ENCODE peak calls at places on chromosomes 5 and 9, in six cellular contexts. One of them, this sample, is unnamed.

GRCh38 chr9:125747765-125748510 is 765 bp downstream of the PBX3 start:
- DNase-seq in SK-N-SH: peak
- DNase-seq in GM12878: no peak
- DNase-seq in H1: no peak
- DNase-seq in K562: peak
- DNase-seq in HepG2: no peak
- DNase-seq in this sample: peak

GRCh38 chr5:159610966-159611579 is 280.8 kb upstream of the IL12B start:
- DNase-seq in GM12878: no peak
- DNase-seq in K562: no peak
- DNase-seq in SK-N-SH: no peak
- DNase-seq in HepG2: no peak
- DNase-seq in H1: no peak
- DNase-seq in this sample: no peak

GRCh38 chr5:169997736-169998284 is 17.5 kb upstream of the INSYN2B start:
- DNase-seq in K562: no peak
- DNase-seq in SK-N-SH: no peak
- DNase-seq in GM12878: no peak
- DNase-seq in H1: no peak
- DNase-seq in HepG2: no peak
- DNase-seq in this sample: no peak

GRCh38 chr5:16871746-16872339 is 64.2 kb downstream of the MYO10 start:
- DNase-seq in H1: no peak
- DNase-seq in SK-N-SH: no peak
- DNase-seq in K562: no peak
- DNase-seq in GM12878: no peak
- DNase-seq in HepG2: no peak
- DNase-seq in this sample: no peak

GRCh38 chr9:137000177-137000930 is 4.0 kb upstream of the CLIC3 start:
- DNase-seq in GM12878: peak
- DNase-seq in HepG2: no peak
- DNase-seq in SK-N-SH: no peak
- DNase-seq in K562: no peak
- DNase-seq in H1: no peak
- DNase-seq in this sample: peak

GRCh38 chr5:146345240-146345577 is 6.6 kb downstream of the POU4F3 start:
- DNase-seq in K562: no peak
- DNase-seq in GM12878: no peak
- DNase-seq in HepG2: no peak
- DNase-seq in H1: no peak
- DNase-seq in SK-N-SH: no peak
- DNase-seq in this sample: no peak

GRCh38 chr5:15823413-15823812 is 323.4 kb downstream of the FBXL7 start:
- DNase-seq in GM12878: no peak
- DNase-seq in HepG2: no peak
- DNase-seq in SK-N-SH: no peak
- DNase-seq in H1: no peak
- DNase-seq in K562: no peak
- DNase-seq in this sample: no peak

GRCh38 chr5:147576646-147577535 is 67.0 kb upstream of the DPYSL3 start:
- DNase-seq in H1: no peak
- DNase-seq in HepG2: no peak
- DNase-seq in K562: peak
- DNase-seq in GM12878: no peak
- DNase-seq in SK-N-SH: peak
- DNase-seq in this sample: no peak

GRCh38 chr5:20276061-20276958 is 288.3 kb upstream of the CDH18 start:
- DNase-seq in GM12878: no peak
- DNase-seq in HepG2: peak
- DNase-seq in K562: no peak
- DNase-seq in H1: no peak
- DNase-seq in SK-N-SH: no peak
- DNase-seq in this sample: no peak

GRCh38 chr9:63859475-63860215 is 1425.4 kb downstream of the FOXD4L5 start:
- DNase-seq in HepG2: peak
- DNase-seq in SK-N-SH: peak
- DNase-seq in K562: peak
- DNase-seq in H1: no peak
- DNase-seq in GM12878: no peak
- DNase-seq in this sample: no peak

GRCh38 chr5:55143624-55144023 is 16.3 kb upstream of the GPX8 start:
- DNase-seq in H1: no peak
- DNase-seq in HepG2: peak
- DNase-seq in K562: no peak
- DNase-seq in SK-N-SH: no peak
- DNase-seq in GM12878: no peak
- DNase-seq in this sample: no peak

GRCh38 chr9:82313697-82314096 is 325.1 kb downstream of the SPATA31D1 start:
- DNase-seq in HepG2: peak
- DNase-seq in K562: no peak
- DNase-seq in H1: no peak
- DNase-seq in GM12878: no peak
- DNase-seq in SK-N-SH: no peak
- DNase-seq in this sample: no peak

DNA sequence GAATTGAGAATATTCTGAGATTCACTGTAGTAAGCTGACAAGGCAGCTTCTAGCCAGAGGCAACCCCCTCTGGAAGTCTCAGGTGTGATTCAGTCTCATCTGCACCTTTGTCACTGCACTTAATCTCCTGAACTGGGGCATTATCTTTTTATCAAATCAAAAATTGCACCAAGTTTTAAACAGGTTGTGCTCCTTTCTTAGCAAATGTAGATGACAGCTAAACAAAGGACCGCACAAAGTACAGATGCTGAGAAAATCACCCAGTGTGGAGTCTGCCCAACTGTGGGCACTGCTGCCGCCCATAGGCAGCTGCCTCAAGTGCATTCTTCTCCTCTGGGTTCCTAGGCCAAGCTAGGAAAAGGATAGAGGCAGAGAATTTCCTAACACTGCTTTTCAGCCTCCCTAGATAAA is 51.1 kb downstream of the STARD4 start:
- DNase-seq in H1: peak
- DNase-seq in SK-N-SH: peak
- DNase-seq in K562: no peak
- DNase-seq in HepG2: no peak
- DNase-seq in GM12878: no peak
- DNase-seq in this sample: no peak
- TF ChIP-seq CTCF in H1: peak
- TF ChIP-seq CTCF in SK-N-SH: peak
- TF ChIP-seq CTCF in K562: peak
- TF ChIP-seq CTCF in HepG2: peak
- TF ChIP-seq CTCF in GM12878: peak
- TF ChIP-seq CTCF in this sample: no peak

DNA sequence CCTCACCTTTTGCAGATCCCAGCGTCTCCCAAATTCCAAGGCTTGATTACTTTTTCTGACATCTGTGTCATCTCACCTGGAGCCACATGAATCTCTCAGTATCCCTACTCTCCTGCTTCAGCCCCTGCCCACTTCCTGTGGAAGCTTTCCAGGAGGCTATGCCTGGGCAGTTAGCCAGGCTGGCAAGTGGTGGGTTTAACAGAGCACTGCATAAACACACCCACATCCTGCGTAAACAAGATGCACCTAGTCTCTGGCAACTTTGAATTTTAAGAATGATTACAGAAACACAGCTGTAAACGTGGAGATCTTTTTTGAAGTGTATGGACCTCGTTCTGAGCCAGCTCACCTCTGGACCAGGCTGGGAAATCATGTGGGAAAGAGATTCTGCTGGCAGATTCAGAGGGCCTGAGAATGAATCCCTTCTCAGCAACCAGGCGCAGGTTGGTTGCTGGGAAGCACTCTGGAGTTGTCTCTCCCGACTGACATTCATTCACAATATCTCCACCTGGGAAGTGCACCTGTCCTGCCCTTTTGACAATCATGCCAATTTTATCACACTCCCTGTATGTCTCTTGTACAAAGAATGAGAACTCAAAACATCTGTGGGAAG is 55.7 kb upstream of the FANCC start:
- DNase-seq in H1: no peak
- DNase-seq in SK-N-SH: peak
- DNase-seq in GM12878: no peak
- DNase-seq in HepG2: no peak
- DNase-seq in K562: no peak
- DNase-seq in this sample: no peak
- TF ChIP-seq GABPA in H1: no peak
- TF ChIP-seq GABPA in SK-N-SH: no peak
- TF ChIP-seq GABPA in GM12878: no peak
- TF ChIP-seq GABPA in HepG2: no peak
- TF ChIP-seq GABPA in K562: no peak
- TF ChIP-seq GABPA in this sample: no peak

DNA sequence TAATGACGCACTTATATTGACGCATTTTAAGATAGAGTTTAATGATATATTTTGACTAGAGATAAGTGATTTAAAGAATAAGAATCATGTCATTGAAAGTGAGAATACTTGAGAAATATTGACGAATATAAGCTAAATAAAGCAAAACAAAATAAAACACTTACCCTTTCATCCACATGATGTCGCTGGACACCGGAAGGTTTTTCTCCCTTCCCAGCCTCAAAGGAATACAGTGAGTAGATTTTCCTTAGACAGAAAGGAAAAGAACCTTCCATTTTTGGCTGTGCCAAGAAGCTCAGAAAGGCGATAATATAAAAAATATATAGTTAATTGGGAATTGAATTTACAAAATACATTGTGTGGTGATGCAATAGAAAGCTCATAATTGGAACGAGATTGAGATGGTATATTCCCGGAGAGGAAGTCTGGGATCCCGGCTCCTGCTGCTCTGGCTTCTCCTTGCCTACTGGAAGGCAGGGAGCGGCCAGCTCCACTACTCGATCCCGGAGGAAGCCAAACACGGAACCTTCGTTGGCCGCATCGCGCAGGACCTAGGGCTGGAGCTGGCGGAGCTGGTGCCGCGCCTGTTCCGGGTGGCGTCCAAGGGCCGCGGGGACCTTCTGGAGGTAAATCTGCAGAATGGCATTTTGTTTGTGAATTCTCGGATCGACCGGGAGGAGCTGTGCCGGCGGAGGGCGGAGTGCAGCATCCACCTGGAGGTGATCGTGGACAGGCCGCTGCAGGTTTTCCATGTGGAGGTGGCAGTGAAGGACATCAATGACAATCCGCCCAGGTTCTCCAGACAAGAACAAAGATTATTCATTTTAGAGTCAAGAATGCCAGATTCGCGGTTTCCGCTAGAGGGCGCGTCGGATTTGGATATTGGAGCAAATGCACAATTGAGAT is at the start of gene PCDHA5:
- DNase-seq in GM12878: no peak
- DNase-seq in SK-N-SH: no peak
- DNase-seq in K562: no peak
- DNase-seq in HepG2: peak
- DNase-seq in H1: no peak
- DNase-seq in this sample: no peak
- TF ChIP-seq CTCF in GM12878: no peak
- TF ChIP-seq CTCF in SK-N-SH: no peak
- TF ChIP-seq CTCF in K562: peak
- TF ChIP-seq CTCF in HepG2: peak
- TF ChIP-seq CTCF in H1: no peak
- TF ChIP-seq CTCF in this sample: peak

GRCh38 chr5:116778015-116778414 is 203.4 kb upstream of the SEMA6A start:
- DNase-seq in K562: no peak
- DNase-seq in SK-N-SH: no peak
- DNase-seq in HepG2: no peak
- DNase-seq in GM12878: no peak
- DNase-seq in H1: no peak
- DNase-seq in this sample: no peak
- TF ChIP-seq GABPA in K562: no peak
- TF ChIP-seq GABPA in SK-N-SH: no peak
- TF ChIP-seq GABPA in HepG2: no peak
- TF ChIP-seq GABPA in GM12878: no peak
- TF ChIP-seq GABPA in H1: no peak
- TF ChIP-seq GABPA in this sample: no peak

DNA sequence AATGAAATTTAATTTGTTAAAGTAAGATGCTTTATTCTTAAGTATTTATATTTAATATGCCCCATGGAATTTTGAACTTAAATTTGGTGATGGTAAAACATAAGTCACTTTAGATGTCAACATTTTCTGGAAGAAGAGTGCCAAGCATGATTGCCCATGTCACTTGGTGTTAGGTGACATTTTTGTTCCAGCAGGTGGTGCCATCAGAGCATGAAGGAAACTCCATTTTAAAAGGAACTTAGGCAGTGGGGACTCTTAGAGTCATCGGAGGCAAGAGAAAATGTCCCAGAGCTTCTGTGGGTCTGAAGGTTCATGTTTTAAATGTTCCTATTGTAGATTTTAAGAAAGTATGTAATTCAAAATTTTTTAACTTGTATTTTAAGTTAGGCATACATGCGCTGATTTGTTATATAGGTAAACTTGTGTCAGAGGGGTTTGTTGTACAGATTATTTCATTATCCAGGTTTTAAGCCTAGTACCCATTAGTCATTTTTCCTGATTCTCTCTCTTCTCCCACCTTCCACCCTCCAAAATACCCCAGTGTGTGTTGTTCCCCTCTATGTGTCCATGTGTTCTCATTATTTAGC is 789.3 kb downstream of the SEMA5A start:
- DNase-seq in K562: no peak
- DNase-seq in GM12878: no peak
- DNase-seq in H1: peak
- DNase-seq in HepG2: no peak
- DNase-seq in SK-N-SH: peak
- DNase-seq in this sample: peak
- TF ChIP-seq CTCF in K562: no peak
- TF ChIP-seq CTCF in GM12878: peak
- TF ChIP-seq CTCF in H1: peak
- TF ChIP-seq CTCF in HepG2: peak
- TF ChIP-seq CTCF in SK-N-SH: peak
- TF ChIP-seq CTCF in this sample: no peak

GRCh38 chr9:31590091-31590490 is 794.4 kb upstream of the ACO1 start:
- DNase-seq in SK-N-SH: no peak
- DNase-seq in HepG2: no peak
- DNase-seq in K562: no peak
- DNase-seq in GM12878: no peak
- DNase-seq in H1: no peak
- DNase-seq in this sample: no peak
- TF ChIP-seq GABPA in SK-N-SH: no peak
- TF ChIP-seq GABPA in HepG2: no peak
- TF ChIP-seq GABPA in K562: no peak
- TF ChIP-seq GABPA in GM12878: no peak
- TF ChIP-seq GABPA in H1: no peak
- TF ChIP-seq GABPA in this sample: no peak

This sample was measured in HL-60.